ENCODE peak calls at places on chromosomes 1 and 21, in seven cellular contexts. O is activated CD4-positive, alpha-beta T cell treated with anti-CD3 and anti-CD28 coated beads for 48 hours; U is stimulated activated CD4-positive, alpha-beta T cell treated with anti-CD3 and anti-CD28 coated beads, Interleukin-4, amount 100 ng/mL, for 4 hours; M is H4; R is HS-27A; K is stimulated activated CD8-positive, alpha-beta memory T cell treated with anti-CD3 and anti-CD28 coated beads, Interleukin-4, amount 100 ng/mL, for 1 hour; B is activated T-helper 1 cell treated with Interleukin-2 at 50 U/mL for 16 hours. Q is an unnamed sample.

GRCh38 chr1:186620951-186621350 is 59.3 kb downstream of the PTGS2 start:
- DNase-seq in B (no peak), M (peak), O (peak), U (no peak), K (no peak), R (no peak), Q (peak)

GRCh38 chr1:32639489-32640075 is 10.8 kb downstream of the ZBTB8OS start:
- DNase-seq in M (no peak), R (no peak), O (no peak), U (no peak), K (no peak), B (no peak), Q (no peak)

GRCh38 chr1:10361515-10361914 is 37.3 kb upstream of the PGD start:
- DNase-seq in K (no peak), B (no peak), U (no peak), O (no peak), R (no peak), M (no peak), Q (no peak)

GRCh38 chr21:41361786-41362604 is at the start of gene MX2:
- DNase-seq in B (peak), R (no peak), U (peak), M (peak), O (peak), K (peak), Q (peak)

GRCh38 chr1:175217674-175218073 is 25.1 kb upstream of the KIAA0040 start:
- DNase-seq in U (no peak), K (no peak), R (no peak), M (no peak), B (no peak), O (no peak), Q (no peak)

GRCh38 chr1:70874063-70874462 is 173.6 kb downstream of the PTGER3 start:
- DNase-seq in U (no peak), B (no peak), K (no peak), M (peak), R (no peak), O (no peak), Q (no peak)

GRCh38 chr1:158248122-158248521 is 6.1 kb upstream of the CD1A start:
- DNase-seq in M (peak), R (no peak), K (no peak), U (no peak), O (peak), B (no peak), Q (no peak)

GRCh38 chr21:34517491-34518245 is 5.7 kb upstream of the KCNE1 start:
- DNase-seq in R (no peak), U (no peak), M (no peak), O (peak), B (no peak), K (no peak), Q (no peak)

GRCh38 chr1:110756506-110756905 is 81.8 kb upstream of the KCNA3 start:
- DNase-seq in B (no peak), R (no peak), U (no peak), K (no peak), M (no peak), O (no peak), Q (no peak)

GRCh38 chr1:200880212-200880611 is 7.4 kb downstream of the GPR25 start:
- DNase-seq in O (peak), M (no peak), R (no peak), U (no peak), B (no peak), K (no peak), Q (no peak)

GRCh38 chr1:201561195-201561564 is 22.3 kb downstream of the NAV1 start:
- DNase-seq in K (no peak), B (no peak), O (no peak), R (no peak), U (no peak), M (no peak), Q (no peak)

GRCh38 chr1:42364542-42364941 is 16.1 kb upstream of the RIMKLA start:
- DNase-seq in O (no peak), M (no peak), R (no peak), K (no peak), B (no peak), U (no peak), Q (no peak)

GRCh38 chr1:32925360-32926142 is 24.4 kb upstream of the TMEM54 start:
- DNase-seq in R (no peak), M (no peak), U (no peak), B (no peak), O (peak), K (no peak), Q (no peak)

GRCh38 chr1:50421768-50422674 is 1.2 kb downstream of the DMRTA2 start:
- DNase-seq in K (no peak), U (no peak), B (no peak), O (no peak), M (no peak), R (no peak), Q (no peak)

GRCh38 chr1:206907304-206907991 is 10.2 kb downstream of the IL24 start:
- DNase-seq in B (no peak), O (no peak), K (no peak), U (no peak), M (no peak), R (no peak), Q (no peak)

GRCh38 chr1:230860617-230861384 is 7.5 kb downstream of the C1orf198 start:
- DNase-seq in R (no peak), U (no peak), K (no peak), B (no peak), O (no peak), M (no peak), Q (no peak)

GRCh38 chr1:20105856-20106255 is 13.5 kb downstream of the PLA2G2D start:
- DNase-seq in R (no peak), K (no peak), O (no peak), M (no peak), B (no peak), U (no peak), Q (no peak)

GRCh38 chr1:17675681-17676243 is 79.4 kb upstream of the ACTL8 start:
- DNase-seq in B (no peak), U (no peak), M (no peak), R (no peak), O (no peak), K (no peak), Q (no peak)

GRCh38 chr1:62508187-62508758 is 71.4 kb downstream of the USP1 start:
- DNase-seq in B (no peak), U (no peak), O (no peak), R (peak), M (peak), K (no peak), Q (peak)

GRCh38 chr1:98181041-98181764 is 260.4 kb upstream of the DPYD start:
- DNase-seq in M (no peak), R (no peak), O (no peak), U (no peak), B (no peak), K (no peak), Q (no peak)

GRCh38 chr1:171742577-171742922 is 685 bp upstream of the VAMP4 start:
- DNase-seq in R (no peak), U (peak), K (peak), B (no peak), M (peak), O (peak), Q (no peak)

GRCh38 chr1:32889731-32890278 is 3.5 kb downstream of the HPCA start:
- DNase-seq in B (no peak), M (no peak), R (no peak), O (no peak), U (no peak), K (no peak), Q (no peak)

GRCh38 chr1:87140831-87141540 is 187.7 kb upstream of the LMO4 start:
- DNase-seq in R (peak), M (no peak), K (no peak), U (no peak), O (no peak), B (no peak), Q (no peak)

GRCh38 chr1:53891021-53891420 is 1.4 kb upstream of the YIPF1 start:
- DNase-seq in B (no peak), K (no peak), M (no peak), U (no peak), R (no peak), O (no peak), Q (no peak)

GRCh38 chr1:27663735-27664119 is 8.3 kb downstream of the IFI6 start:
- DNase-seq in K (no peak), R (no peak), O (no peak), U (no peak), M (no peak), B (no peak), Q (no peak)

GRCh38 chr1:70411360-70411844 is 334 bp downstream of the CTH start:
- DNase-seq in O (no peak), K (no peak), B (no peak), M (no peak), R (no peak), U (no peak), Q (no peak)

GRCh38 chr21:39094847-39095525 is 88.3 kb downstream of the PSMG1 start:
- DNase-seq in U (no peak), O (no peak), R (peak), K (no peak), M (peak), B (no peak), Q (peak)

GRCh38 chr1:65416767-65417166 is 3.7 kb upstream of the LEPR start:
- DNase-seq in O (no peak), U (no peak), M (no peak), R (no peak), B (no peak), K (no peak), Q (no peak)

GRCh38 chr1:78619029-78619428 is 1.2 kb upstream of the IFI44L start:
- DNase-seq in K (no peak), B (no peak), O (no peak), M (no peak), R (no peak), U (no peak), Q (no peak)

Q was measured in AG04450.